ENCODE peak calls at places on chromosomes 6 and 20, in five cellular contexts. C, X, O, D and W are unnamed samples.
A peak's percentile ranks its signal among the peaks of the same experiment; 100 is the strongest.

GRCh38 chr6:132763269-132763668 is 5.6 kb upstream of the VNN2 start:
- DNase-seq in O (no peak), X (no peak), D (no peak), C (peak; percentile 2), W (no peak)

GRCh38 chr6:1496836-1497592 is 107.6 kb downstream of the FOXF2 start:
- DNase-seq in O (no peak), C (no peak), X (no peak), D (no peak), W (no peak)

GRCh38 chr20:46973801-46974200 is 79.2 kb downstream of the EYA2 start:
- DNase-seq in C (no peak), O (no peak), D (no peak), X (no peak), W (no peak)

GRCh38 chr20:62359491-62360121 is 7.5 kb downstream of the LAMA5 start:
- DNase-seq in O (peak; percentile 79), X (peak; percentile 72), D (peak; percentile 10), C (peak; percentile 42), W (peak; percentile 83)

GRCh38 chr6:116682334-116682712 is 1.3 kb downstream of the KPNA5 start:
- DNase-seq in O (peak; percentile 39), D (no peak), X (peak; percentile 81), C (peak; percentile 55), W (peak; percentile 43)

GRCh38 chr6:5399391-5399790 is 138.1 kb downstream of the FARS2 start:
- DNase-seq in O (no peak), C (no peak), X (no peak), D (no peak), W (no peak)

GRCh38 chr6:21845018-21845417 is 251.5 kb downstream of the SOX4 start:
- DNase-seq in C (no peak), D (no peak), O (peak; percentile 87), X (no peak), W (no peak)

GRCh38 chr20:8423482-8423881 is 291.4 kb downstream of the PLCB1 start:
- DNase-seq in O (no peak), C (no peak), D (peak; percentile 13), X (no peak), W (no peak)

GRCh38 chr6:105014448-105014847 is 57.5 kb downstream of the LIN28B start:
- DNase-seq in O (no peak), X (no peak), C (no peak), D (no peak), W (no peak)

GRCh38 chr6:4774715-4775590 is 1.3 kb upstream of the CDYL start:
- DNase-seq in X (no peak), D (no peak), O (peak; percentile 22), C (peak; percentile 18), W (no peak)

GRCh38 chr6:137764464-137764863 is 102.6 kb upstream of the TNFAIP3 start:
- DNase-seq in O (peak; percentile 67), D (no peak), C (peak; percentile 85), X (peak; percentile 28), W (peak; percentile 79)

GRCh38 chr20:53399592-53400335 is 193.9 kb downstream of the ZNF217 start:
- DNase-seq in X (no peak), D (no peak), O (no peak), C (no peak), W (no peak)

GRCh38 chr20:52312131-52312729 is 120.7 kb upstream of the ZFP64 start:
- DNase-seq in X (peak; percentile 78), C (peak; percentile 33), O (peak; percentile 82), D (peak; percentile 65), W (peak; percentile 61)

GRCh38 chr6:133466666-133467065 is 225.5 kb downstream of the EYA4 start:
- DNase-seq in D (no peak), C (no peak), X (peak; percentile 12), O (no peak), W (peak; percentile 76)

GRCh38 chr6:142763205-142763604 is 181.8 kb downstream of the HIVEP2 start:
- DNase-seq in X (no peak), C (peak; percentile 73), D (no peak), O (peak; percentile 63), W (peak; percentile 59)

GRCh38 chr6:7243188-7243942 is 69.6 kb downstream of the SSR1 start:
- DNase-seq in C (peak; percentile 78), D (peak; percentile 49), O (peak; percentile 69), X (peak; percentile 71), W (peak; percentile 71)

GRCh38 chr6:155974967-155975366 is 519.3 kb upstream of the NOX3 start:
- DNase-seq in D (no peak), X (no peak), C (no peak), O (no peak), W (no peak)

GRCh38 chr6:138662474-138662873 is 111.1 kb upstream of the CCDC28A start:
- DNase-seq in X (peak; percentile 54), O (no peak), D (no peak), C (peak; percentile 62), W (peak; percentile 40)

GRCh38 chr6:37047933-37048850 is 42.7 kb downstream of the FGD2 start:
- DNase-seq in D (no peak), O (no peak), X (no peak), C (no peak), W (no peak)

GRCh38 chr20:24150406-24150805 is 161.8 kb upstream of the GGTLC1 start:
- DNase-seq in O (no peak), X (no peak), C (no peak), D (no peak), W (no peak)

DNA sequence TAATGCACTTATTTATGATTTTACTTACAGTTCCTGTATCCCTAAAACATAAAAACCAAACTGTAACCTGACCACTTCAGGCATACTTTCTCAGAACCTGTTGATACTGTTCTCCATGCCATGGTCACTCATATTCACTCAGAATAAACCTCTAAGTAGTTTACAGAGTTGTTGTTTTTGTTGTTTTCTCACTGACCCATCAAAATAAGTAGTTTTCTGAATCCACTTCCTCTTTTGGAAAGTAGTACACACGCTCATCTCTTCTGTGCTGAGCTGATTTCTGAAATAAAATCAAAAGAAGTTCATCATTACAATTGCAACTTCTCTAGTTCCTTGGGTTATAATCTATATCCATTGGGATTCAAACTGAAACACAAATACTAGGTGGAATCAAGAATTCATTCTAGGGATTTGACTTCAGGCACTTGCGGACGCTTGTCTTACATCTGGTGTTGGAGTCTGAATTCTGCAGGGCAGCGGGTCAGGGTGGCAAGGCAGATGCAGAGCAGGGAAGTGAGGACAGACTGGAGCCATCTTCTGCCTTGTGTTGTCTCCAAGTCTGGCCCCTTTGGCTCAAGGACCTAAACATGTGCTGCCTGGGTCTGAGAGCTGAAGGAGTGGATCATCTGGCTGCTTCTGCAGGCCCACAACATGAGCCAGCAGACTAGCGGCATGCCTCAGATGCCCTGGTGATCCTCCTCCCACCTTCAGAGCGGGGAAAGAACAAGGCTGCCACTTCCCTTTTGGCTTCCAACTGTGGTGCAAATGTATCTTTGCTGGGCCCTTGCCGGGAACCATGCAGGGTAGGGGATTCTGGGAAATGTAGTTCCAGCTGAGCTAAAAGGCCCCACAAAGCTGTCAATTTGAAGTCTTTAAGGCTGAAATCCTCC is 167.9 kb upstream of the MYLIP start:
- DNase-seq in D (no peak), C (no peak), O (no peak), X (no peak), W (no peak)
- TF ChIP-seq CTCF in D (no peak), C (no peak), O (no peak), X (no peak), W (no peak)

GRCh38 chr6:100593522-100593921 is 128.8 kb upstream of the SIM1 start:
- DNase-seq in C (no peak), O (peak; percentile 27), X (peak; percentile 9), D (no peak), W (no peak)

GRCh38 chr6:100595456-100595855 is 130.7 kb upstream of the SIM1 start:
- DNase-seq in C (no peak), D (no peak), X (no peak), O (no peak), W (no peak)

DNA sequence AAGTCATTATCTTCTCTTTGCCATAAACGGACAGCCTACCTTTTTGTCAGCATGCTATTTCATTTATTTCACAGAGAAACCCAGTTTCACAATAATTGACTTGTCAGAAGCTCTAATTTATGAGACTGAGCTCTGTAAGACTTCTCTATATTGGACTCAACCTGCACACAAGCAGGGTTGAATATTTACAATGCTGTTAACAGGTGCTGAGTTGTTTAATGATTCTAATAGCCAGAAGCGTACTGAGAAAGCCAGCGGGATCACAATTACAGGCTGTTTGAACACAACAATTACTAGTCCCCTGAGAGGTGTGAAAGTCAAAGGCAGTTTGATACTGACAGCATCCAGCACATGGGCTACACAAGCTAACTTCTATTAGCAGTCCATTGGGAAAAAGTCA is 128.2 kb upstream of the SIM1 start:
- DNase-seq in D (no peak), O (no peak), X (no peak), C (no peak), W (no peak)
- H3K4me3 ChIP-seq in D (no peak overlapping the region), O (no peak overlapping the region), X (no peak overlapping the region), C (no peak overlapping the region), W (no peak overlapping the region)

DNA sequence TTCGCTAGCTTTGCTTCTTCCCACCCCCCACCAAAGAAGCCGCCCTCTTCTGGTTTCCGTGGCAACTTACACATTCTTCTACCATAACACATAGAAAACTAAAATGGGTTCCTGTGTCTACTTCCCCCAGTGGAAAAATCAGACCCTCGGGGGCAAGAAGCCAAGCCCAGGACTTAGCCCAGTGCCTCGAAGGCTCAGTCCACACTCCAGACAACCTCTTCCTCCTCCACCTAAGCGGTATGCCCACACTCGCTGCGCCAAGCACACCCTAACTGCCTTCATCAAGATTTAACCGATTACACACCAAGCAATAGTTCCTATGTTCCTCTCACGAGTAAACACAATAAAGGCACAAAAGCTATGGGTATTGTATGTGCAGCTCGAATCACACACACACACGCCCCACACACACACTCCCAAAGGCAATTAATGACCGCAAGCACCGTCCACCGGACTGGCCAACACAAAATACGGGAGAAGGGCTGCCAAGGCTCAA is 537 bp downstream of the PPIL4 start:
- DNase-seq in C (peak; percentile 80), X (peak; percentile 77), D (peak; percentile 18), O (peak; percentile 86), W (peak; percentile 79)
- TF ChIP-seq CTCF in C (no peak), X (peak; percentile 17), D (peak; percentile 12), O (no peak), W (no peak)

GRCh38 chr6:14246876-14247275 is 129.3 kb downstream of the CD83 start:
- DNase-seq in X (no peak), C (no peak), D (no peak), O (no peak), W (no peak)

GRCh38 chr6:14243617-14244016 is 126.0 kb downstream of the CD83 start:
- DNase-seq in C (no peak), D (no peak), O (no peak), X (no peak), W (no peak)

GRCh38 chr6:14239097-14239496 is 121.5 kb downstream of the CD83 start:
- DNase-seq in O (no peak), X (no peak), D (no peak), C (no peak), W (no peak)

GRCh38 chr6:14240411-14241166 is 123.0 kb downstream of the CD83 start:
- DNase-seq in O (no peak), C (no peak), D (no peak), X (no peak), W (no peak)

GRCh38 chr6:14241255-14242070 is 123.9 kb downstream of the CD83 start:
- DNase-seq in X (no peak), D (no peak), C (no peak), O (no peak), W (no peak)
- H3K4me3 ChIP-seq in X (no peak overlapping the region), D (no peak overlapping the region), C (no peak overlapping the region), O (no peak overlapping the region), W (no peak overlapping the region)